ENCODE peak calls at places on chromosomes 16 and 17, in ten cellular contexts. C is uterus; X is lung; K is heart right ventricle; D is SJCRH30; P is neural progenitor cell; R is CD4-positive, alpha-beta memory T cell; M is mesenchymal stem cell; V is AG04450; E is colonic mucosa. I is an unnamed sample. For H3K9me3, the result is how much of the 10 kb centered on the place peaks cover.

GRCh38 chr16:89842471-89843408 is 14.5 kb downstream of the SPIRE2 start:
- DNase-seq in C (no peak), X (no peak), K (peak), D (peak), P (no peak), R (no peak), M (peak), V (peak), E (no peak), I (peak)

GRCh38 chr17:79691931-79692330 is 38.8 kb upstream of the ENPP7 start:
- DNase-seq in C (peak), X (no peak), K (peak), D (no peak), P (no peak), R (no peak), M (no peak), V (no peak), E (no peak), I (no peak)

GRCh38 chr16:77918792-77919707 is 103.3 kb upstream of the CLEC3A start:
- DNase-seq in C (no peak), X (no peak), K (no peak), D (no peak), P (no peak), R (no peak), M (peak), V (no peak), E (no peak), I (no peak)

GRCh38 chr17:38702900-38703741 is 2.0 kb upstream of the MLLT6 start:
- DNase-seq in C (no peak), X (no peak), K (peak), D (no peak), P (no peak), R (no peak), M (peak), V (no peak), E (peak), I (no peak)

GRCh38 chr17:798246-798645 is 16.1 kb downstream of the MRM3 start:
- DNase-seq in C (no peak), X (no peak), K (no peak), D (no peak), P (no peak), R (no peak), M (no peak), V (no peak), E (no peak), I (no peak)

GRCh38 chr17:64154321-64155089 is 24.6 kb upstream of the ERN1 start:
- DNase-seq in C (no peak), X (no peak), K (no peak), D (no peak), P (peak), R (no peak), M (no peak), V (no peak), E (no peak), I (no peak)

GRCh38 chr17:57518587-57519118 is 226.4 kb downstream of the CCDC182 start:
- DNase-seq in C (no peak), X (no peak), K (peak), D (peak), P (peak), R (no peak), M (peak), V (no peak), E (no peak), I (no peak)

GRCh38 chr16:2205104-2205966 is at the start of gene MLST8:
- DNase-seq in C (peak), X (peak), K (peak), D (peak), P (peak), R (peak), M (peak), V (peak), E (peak), I (peak)

GRCh38 chr17:69581061-69581955 is 166.8 kb downstream of the MAP2K6 start:
- DNase-seq in C (no peak), X (no peak), K (peak), D (no peak), P (no peak), R (peak), M (peak), V (no peak), E (no peak), I (peak)

GRCh38 chr16:586645-587590 is 2.9 kb upstream of the RAB40C start:
- DNase-seq in C (peak), X (no peak), K (no peak), D (peak), P (no peak), R (no peak), M (no peak), V (no peak), E (no peak), I (no peak)
- H3K27ac ChIP-seq in C (no peak), X (no peak), K (peak), D (no peak), P (no peak), R (no peak), M (no peak), V (peak), E (no peak), I (no peak)

GRCh38 chr16:68564367-68564985 is 25.4 kb downstream of the ZFP90 start:
- DNase-seq in C (no peak), X (no peak), K (no peak), D (no peak), P (peak), R (no peak), M (peak), V (no peak), E (no peak), I (peak)
- H3K9me3 ChIP-seq in C (half or more), X (under half), K (under half), D (under half), P (half or more), R (half or more), M (half or more), V (half or more), E (under half), I (half or more)

GRCh38 chr17:42334667-42335066 is 46.4 kb downstream of the STAT5A start:
- DNase-seq in C (no peak), X (no peak), K (no peak), D (no peak), P (no peak), R (no peak), M (no peak), V (no peak), E (no peak), I (no peak)

GRCh38 chr17:42333053-42333452 is 44.8 kb downstream of the STAT5A start:
- DNase-seq in C (no peak), X (no peak), K (no peak), D (peak), P (no peak), R (no peak), M (no peak), V (no peak), E (no peak), I (no peak)

GRCh38 chr17:42325026-42325425 is 36.7 kb downstream of the STAT5A start:
- DNase-seq in C (no peak), X (no peak), K (no peak), D (no peak), P (no peak), R (no peak), M (peak), V (peak), E (peak), I (peak)

GRCh38 chr17:42323268-42323773 is 35.0 kb downstream of the STAT5A start:
- DNase-seq in C (no peak), X (no peak), K (no peak), D (no peak), P (no peak), R (no peak), M (no peak), V (no peak), E (no peak), I (no peak)

DNA sequence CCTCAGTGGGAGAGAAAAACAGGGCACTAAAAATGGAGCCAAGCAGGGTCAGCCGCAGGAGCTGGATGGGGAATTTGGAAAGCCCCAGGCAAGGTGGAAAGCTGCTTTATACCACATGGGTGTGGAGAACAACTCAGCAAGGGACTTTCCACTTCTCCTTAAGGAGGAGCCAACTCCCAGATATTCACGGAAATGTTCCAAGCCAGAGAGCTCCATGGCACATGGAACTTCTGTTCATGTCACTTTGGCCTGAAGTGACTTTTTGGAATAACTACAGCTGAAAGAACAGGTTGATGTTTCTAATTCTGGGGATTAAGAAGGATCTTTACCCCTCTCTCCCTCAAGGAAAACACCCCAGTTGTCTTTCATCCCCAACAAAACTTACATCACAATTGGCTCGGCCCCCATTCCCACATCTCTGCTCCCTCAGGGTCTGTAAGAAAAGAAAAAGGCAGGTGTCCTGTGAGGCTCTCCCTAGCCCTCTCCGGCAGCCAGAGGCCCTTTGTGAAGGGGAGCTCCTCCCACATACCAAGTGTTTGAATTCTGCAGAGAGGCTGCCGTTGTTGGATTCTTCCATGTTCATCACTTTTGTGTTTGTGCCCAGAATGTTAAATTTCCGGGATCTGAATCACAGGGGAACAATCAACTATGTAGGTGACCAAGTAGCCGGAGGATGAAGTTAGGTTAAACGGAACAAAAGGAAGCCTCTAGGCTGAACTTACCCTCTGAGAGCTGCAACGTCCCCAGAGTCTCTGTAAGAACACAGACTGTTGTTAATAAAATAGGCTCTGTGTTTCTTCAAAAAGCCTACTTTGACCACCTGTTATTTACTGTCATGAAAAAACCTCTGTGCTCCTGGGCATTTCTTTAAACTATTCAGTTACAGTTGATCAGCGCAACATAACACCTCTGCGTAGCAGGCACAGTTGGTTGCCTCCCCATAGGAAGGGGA is 41.0 kb downstream of the STAT5A start:
- DNase-seq in C (no peak), X (no peak), K (no peak), D (peak), P (peak), R (no peak), M (peak), V (peak), E (peak), I (peak)
- H3K27ac ChIP-seq in C (peak), X (no peak), K (peak), D (peak), P (peak), R (no peak), M (peak), V (peak), E (peak), I (peak)

GRCh38 chr17:27049104-27049784 is 244.7 kb upstream of the WSB1 start:
- DNase-seq in C (no peak), X (no peak), K (no peak), D (no peak), P (no peak), R (no peak), M (no peak), V (no peak), E (no peak), I (no peak)
- H3K9me3 ChIP-seq in C (under half), X (under half), K (under half), D (under half), P (under half), R (under half), M (under half), V (under half), E (under half), I (under half)

GRCh38 chr16:14344945-14345344 is 273.8 kb downstream of the MRTFB start:
- DNase-seq in C (no peak), X (no peak), K (no peak), D (no peak), P (no peak), R (no peak), M (no peak), V (no peak), E (no peak), I (no peak)
- H3K27ac ChIP-seq in C (no peak), X (no peak), K (no peak), D (no peak), P (no peak), R (no peak), M (no peak), V (no peak), E (no peak), I (no peak)

GRCh38 chr16:35295856-35296255 is 1836.4 kb downstream of the TP53TG3F start:
- DNase-seq in C (no peak), X (no peak), K (no peak), D (no peak), P (no peak), R (no peak), M (no peak), V (no peak), E (no peak), I (no peak)

GRCh38 chr16:35302859-35303258 is 1843.4 kb downstream of the TP53TG3F start:
- DNase-seq in C (no peak), X (no peak), K (no peak), D (no peak), P (no peak), R (no peak), M (no peak), V (no peak), E (no peak), I (no peak)

GRCh38 chr16:35296962-35297653 is 1837.7 kb downstream of the TP53TG3F start:
- DNase-seq in C (no peak), X (peak), K (no peak), D (no peak), P (no peak), R (no peak), M (no peak), V (no peak), E (no peak), I (no peak)

GRCh38 chr16:35298460-35299243 is 1839.2 kb downstream of the TP53TG3F start:
- DNase-seq in C (no peak), X (no peak), K (no peak), D (no peak), P (no peak), R (no peak), M (no peak), V (no peak), E (no peak), I (no peak)
- H3K9me3 ChIP-seq in C (under half), X (under half), K (under half), D (under half), P (under half), R (under half), M (under half), V (under half), E (under half), I (under half)

DNA sequence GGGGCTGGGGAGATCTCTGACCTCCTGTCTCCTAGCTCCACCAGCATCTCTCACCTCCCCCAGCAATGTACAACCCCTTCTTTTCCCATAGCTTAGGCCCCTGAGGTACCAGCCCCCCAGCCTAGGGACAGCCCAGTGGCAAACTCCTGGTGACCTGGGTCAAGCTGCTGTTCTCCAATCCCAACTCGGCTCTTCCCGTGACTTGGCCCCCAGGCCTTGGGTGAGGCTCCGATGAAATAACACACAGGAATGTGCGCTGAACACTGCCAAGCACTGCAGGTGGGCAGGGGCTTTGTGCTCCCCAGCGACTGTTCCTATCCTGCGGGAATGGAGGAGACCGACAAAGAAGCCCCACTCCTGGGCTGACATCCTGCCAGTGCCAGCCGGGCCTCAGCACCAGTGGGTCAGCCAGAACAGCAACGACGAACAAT is 63.7 kb upstream of the AMZ2 start:
- DNase-seq in C (no peak), X (no peak), K (no peak), D (no peak), P (peak), R (no peak), M (no peak), V (no peak), E (no peak), I (no peak)
- H3K27ac ChIP-seq in C (no peak), X (no peak), K (no peak), D (no peak), P (no peak), R (peak), M (no peak), V (no peak), E (no peak), I (no peak)

DNA sequence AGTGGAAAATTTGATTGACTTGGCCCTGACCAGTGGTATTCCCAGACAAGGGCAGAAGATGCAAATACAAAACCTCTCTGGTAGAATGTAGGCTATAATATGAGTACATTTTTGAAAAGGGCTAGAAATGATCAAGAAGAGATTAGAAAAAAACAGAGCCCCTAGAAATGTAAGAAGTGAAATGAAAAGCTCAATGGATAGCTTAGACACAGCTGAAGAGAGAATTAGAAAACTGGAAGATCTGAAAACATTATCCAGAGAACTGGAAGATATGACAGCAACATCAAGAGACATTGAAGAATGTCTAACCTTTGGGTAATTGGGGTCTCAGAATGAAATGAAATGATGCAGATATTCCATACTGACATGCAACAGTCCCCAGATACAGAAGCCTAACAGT is 105.2 kb upstream of the ZNF750 start:
- DNase-seq in C (no peak), X (no peak), K (no peak), D (no peak), P (no peak), R (no peak), M (no peak), V (no peak), E (no peak), I (no peak)
- H3K9me3 ChIP-seq in C (under half), X (under half), K (under half), D (under half), P (under half), R (under half), M (half or more), V (half or more), E (under half), I (under half)

DNA sequence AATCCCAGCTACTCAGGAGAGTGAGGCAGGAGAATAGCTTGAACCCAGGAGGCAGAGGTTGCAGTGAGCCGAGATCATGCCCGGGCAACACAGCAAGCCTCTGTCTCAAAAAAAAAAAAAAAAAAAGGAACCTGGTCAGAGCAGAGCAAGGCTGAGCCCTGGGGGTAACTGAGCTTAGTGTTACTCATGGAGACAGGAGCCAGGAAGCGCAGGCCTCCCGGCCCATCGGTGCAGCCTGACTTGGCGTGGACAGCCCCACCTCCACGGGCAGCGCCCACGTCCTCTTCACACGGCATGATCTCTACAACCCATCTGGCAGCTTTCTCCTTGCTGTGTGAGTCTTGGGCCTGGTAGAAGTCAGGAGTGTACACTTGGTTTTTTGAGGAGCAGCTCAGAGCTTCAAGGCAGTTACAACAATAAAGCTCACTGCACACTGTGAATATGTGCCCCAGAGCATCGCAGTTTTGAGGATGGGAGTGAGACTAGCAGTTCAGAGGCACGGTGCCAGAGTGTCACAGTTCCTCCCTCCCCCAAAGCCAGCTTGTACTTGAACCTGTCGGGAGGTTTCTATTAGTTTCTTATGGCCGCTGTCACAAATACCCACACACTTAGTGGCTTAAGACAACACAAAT is 129.9 kb downstream of the RAP1GAP2 start:
- DNase-seq in C (no peak), X (no peak), K (no peak), D (no peak), P (no peak), R (no peak), M (no peak), V (no peak), E (no peak), I (no peak)
- H3K27ac ChIP-seq in C (no peak), X (no peak), K (no peak), D (no peak), P (no peak), R (no peak), M (no peak), V (no peak), E (no peak), I (no peak)

GRCh38 chr17:27070836-27071235 is 223.1 kb upstream of the WSB1 start:
- DNase-seq in C (no peak), X (no peak), K (no peak), D (no peak), P (no peak), R (no peak), M (no peak), V (no peak), E (no peak), I (no peak)
- H3K9me3 ChIP-seq in C (under half), X (under half), K (under half), D (under half), P (under half), R (under half), M (under half), V (under half), E (under half), I (under half)